ENCODE peak calls at places on chromosomes 7 and 10, in six cellular contexts. V is EH; U is stimulated activated CD4-positive, alpha-beta T cell treated with anti-CD3 and anti-CD28 coated beads, Interleukin-2, amount 100 ng/mL, for 24 hours; G is HTR-8/SVneo; L is epithelial cell of esophagus; R is Daoy. X is an unnamed sample.

GRCh38 chr10:65798133-65798532 is 1127.7 kb upstream of the LRRTM3 start:
- DNase-seq in R (no peak), U (no peak), V (no peak), L (no peak), G (no peak), X (no peak)

GRCh38 chr7:121351682-121352081 is 22.9 kb downstream of the WNT16 start:
- DNase-seq in G (no peak), R (no peak), L (no peak), U (no peak), V (no peak), X (no peak)

GRCh38 chr10:76082956-76083355 is 651.5 kb downstream of the LRMDA start:
- DNase-seq in V (peak; percentile 74), G (no peak), L (peak; percentile 67), R (peak; percentile 85), U (no peak), X (no peak)

GRCh38 chr7:44062903-44063295 is 2.5 kb downstream of the PGAM2 start:
- DNase-seq in L (no peak), G (no peak), V (no peak), U (no peak), R (no peak), X (no peak)

GRCh38 chr7:5408777-5409176 is 14.9 kb downstream of the TNRC18 start:
- DNase-seq in L (peak; percentile 73), V (peak; percentile 76), G (no peak), U (no peak), R (peak; percentile 56), X (no peak)

GRCh38 chr10:117997673-117998072 is 49.1 kb downstream of the RAB11FIP2 start:
- DNase-seq in V (no peak), G (no peak), L (no peak), U (no peak), R (no peak), X (no peak)

GRCh38 chr7:86116-86515 is 106.3 kb upstream of the FAM20C start:
- DNase-seq in R (no peak), V (no peak), L (no peak), U (no peak), G (no peak), X (no peak)

GRCh38 chr10:89663144-89663543 is 18.1 kb upstream of the PANK1 start:
- DNase-seq in G (no peak), V (no peak), R (no peak), U (no peak), L (no peak), X (no peak)

GRCh38 chr10:3563298-3563697 is 221.7 kb downstream of the KLF6 start:
- DNase-seq in U (peak; percentile 54), G (no peak), L (no peak), R (no peak), V (no peak), X (no peak)

GRCh38 chr10:87658858-87659555 is 671 bp upstream of the PAPSS2 start:
- DNase-seq in V (no peak), L (no peak), R (no peak), U (no peak), G (no peak), X (no peak)

GRCh38 chr7:137846588-137847417 is at the start of gene DGKI:
- DNase-seq in L (no peak), V (peak; percentile 30), R (peak; percentile 30), U (no peak), G (no peak), X (peak; percentile 77)

GRCh38 chr10:124577651-124578050 is 116.0 kb downstream of the LHPP start:
- DNase-seq in U (no peak), L (no peak), G (no peak), R (no peak), V (no peak), X (no peak)

GRCh38 chr10:48940372-48940771 is 732 bp upstream of the LRRC18 start:
- DNase-seq in G (no peak), V (no peak), R (no peak), L (no peak), U (no peak), X (no peak)

GRCh38 chr7:131431289-131431688 is 103.6 kb downstream of the MKLN1 start:
- DNase-seq in G (no peak), R (no peak), U (no peak), V (peak; percentile 6), L (peak; percentile 97), X (peak; percentile 93)

GRCh38 chr10:124644771-124645170 is 99.4 kb downstream of the FAM53B start:
- DNase-seq in U (no peak), L (no peak), G (no peak), R (no peak), V (no peak), X (no peak)

GRCh38 chr7:140677496-140677895 is 4.8 kb downstream of the ADCK2 start:
- DNase-seq in V (no peak), R (no peak), U (no peak), L (no peak), G (no peak), X (no peak)

GRCh38 chr7:21113609-21114416 is 314.1 kb upstream of the SP4 start:
- DNase-seq in V (no peak), R (no peak), U (no peak), L (no peak), G (no peak), X (no peak)

GRCh38 chr7:36080843-36081242 is 72.2 kb upstream of the EEPD1 start:
- DNase-seq in V (no peak), R (no peak), G (no peak), L (no peak), U (no peak), X (no peak)

GRCh38 chr10:79346388-79347225 is 662 bp upstream of the PPIF start:
- DNase-seq in U (peak; percentile 18), L (no peak), V (no peak), R (no peak), G (no peak), X (no peak)

GRCh38 chr10:100618856-100619255 is 83.1 kb downstream of the HIF1AN start:
- DNase-seq in G (no peak), R (no peak), L (no peak), V (no peak), U (no peak), X (no peak)

GRCh38 chr10:93680414-93681047 is 21.9 kb downstream of the FRA10AC1 start:
- DNase-seq in L (peak; percentile 54), V (peak; percentile 56), G (peak; percentile 28), R (peak; percentile 4), U (no peak), X (peak; percentile 18)

GRCh38 chr7:129553861-129554530 is 51.7 kb downstream of the SMKR1 start:
- DNase-seq in U (peak; percentile 40), L (peak; percentile 62), G (peak; percentile 66), V (peak; percentile 65), R (peak; percentile 89), X (no peak)

GRCh38 chr7:128106840-128107239 is 75.6 kb upstream of the LRRC4 start:
- DNase-seq in V (no peak), R (no peak), L (no peak), G (no peak), U (no peak), X (no peak)

GRCh38 chr10:127757033-127757432 is 20.0 kb downstream of the FOXI2 start:
- DNase-seq in V (no peak), G (no peak), R (no peak), U (no peak), L (no peak), X (no peak)

GRCh38 chr10:102604379-102604960 is 39.8 kb upstream of the TRIM8 start:
- DNase-seq in L (peak; percentile 90), R (peak; percentile 86), G (peak; percentile 87), U (no peak), V (peak; percentile 90), X (no peak)

GRCh38 chr10:46002916-46003693 is 27.3 kb downstream of the NCOA4 start:
- DNase-seq in L (no peak), R (no peak), V (no peak), U (no peak), G (no peak), X (no peak)

GRCh38 chr7:35680403-35681013 is 14.4 kb downstream of the HERPUD2 start:
- DNase-seq in R (no peak), G (no peak), U (no peak), V (no peak), L (no peak), X (no peak)

GRCh38 chr7:123865517-123866117 is 20.6 kb downstream of the HYAL4 start:
- DNase-seq in G (peak; percentile 21), R (peak; percentile 70), U (peak; percentile 43), V (peak; percentile 67), L (peak; percentile 79), X (peak; percentile 41)

GRCh38 chr10:17210361-17210760 is 8.9 kb upstream of the TRDMT1 start:
- DNase-seq in G (no peak), U (no peak), L (no peak), R (no peak), V (peak; percentile 66), X (no peak)

GRCh38 chr7:127239814-127240213 is 12.9 kb downstream of the GRM8 start:
- DNase-seq in V (no peak), R (no peak), U (no peak), L (no peak), G (no peak), X (no peak)

GRCh38 chr10:100006241-100006886 is 3.4 kb downstream of the DNMBP start:
- DNase-seq in V (peak; percentile 97), U (peak; percentile 19), R (peak; percentile 90), L (peak; percentile 96), G (peak; percentile 79), X (no peak)